ENCODE peak calls at places on chromosome 5, in five cellular contexts. S is PC-3, Z is Panc1, N is fibroblast of pulmonary artery, L is brain microvascular endothelial cell. U is an unnamed sample.

GRCh38 chr5:180696116-180696515 is 43.7 kb downstream of the OR2Y1 start:
- DNase-seq in S (no peak), Z (no peak), N (no peak), L (no peak), U (no peak)

GRCh38 chr5:82396871-82397514 is 118.8 kb upstream of the RPS23 start:
- DNase-seq in N (peak), S (peak), L (peak), Z (peak), U (peak)

GRCh38 chr5:150598046-150598445 is 42.4 kb upstream of the SYNPO start:
- DNase-seq in N (no peak), Z (no peak), S (no peak), L (no peak), U (no peak)

GRCh38 chr5:177609076-177610059 is 9.4 kb downstream of the B4GALT7 start:
- DNase-seq in Z (no peak), N (no peak), S (no peak), L (no peak), U (no peak)

GRCh38 chr5:17343675-17344074 is 126.2 kb downstream of the BASP1 start:
- DNase-seq in Z (peak), L (peak), S (peak), N (peak), U (peak)

GRCh38 chr5:67303356-67303755 is 106.8 kb upstream of the CD180 start:
- DNase-seq in Z (no peak), L (peak), S (no peak), N (peak), U (no peak)

GRCh38 chr5:135546912-135547311 is 11.1 kb upstream of the NEUROG1 start:
- DNase-seq in S (no peak), Z (no peak), L (no peak), N (no peak), U (no peak)

GRCh38 chr5:170896779-170897178 is 35.0 kb downstream of the RANBP17 start:
- DNase-seq in Z (no peak), S (peak), N (peak), L (peak), U (no peak)

GRCh38 chr5:57173026-57173317 is 887 bp upstream of the GPBP1 start:
- DNase-seq in S (no peak), L (no peak), Z (no peak), N (no peak), U (no peak)

GRCh38 chr5:3351581-3352442 is 243.8 kb upstream of the IRX1 start:
- DNase-seq in L (no peak), N (no peak), Z (no peak), S (no peak), U (no peak)

GRCh38 chr5:36734422-36734821 is 128.0 kb downstream of the SLC1A3 start:
- DNase-seq in L (peak), N (peak), S (peak), Z (no peak), U (no peak)
- H3K4me3 ChIP-seq in L (no peak), N (no peak), S (no peak), Z (no peak), U (no peak)

DNA sequence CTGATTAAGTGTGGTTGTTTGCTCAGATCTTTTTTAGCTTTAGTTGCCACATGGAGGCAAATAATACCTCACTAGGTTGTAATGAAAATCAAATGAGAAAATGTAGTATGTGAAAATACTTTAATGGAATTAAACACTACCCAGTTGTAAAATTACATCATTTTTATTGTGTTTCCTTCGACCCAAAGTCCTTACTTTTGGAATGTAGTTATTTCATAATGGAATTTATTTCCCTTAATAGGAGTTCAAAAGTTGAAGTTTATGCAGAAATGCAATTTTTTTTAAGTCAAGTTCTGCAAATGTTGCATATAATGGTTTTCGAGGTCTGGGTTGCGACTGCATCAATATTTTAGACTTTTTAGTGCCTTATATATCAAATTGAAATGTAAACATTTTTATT is 31.0 kb downstream of the TNPO1 start:
- DNase-seq in S (no peak), N (no peak), L (no peak), Z (no peak), U (no peak)
- H3K4me3 ChIP-seq in S (peak), N (peak), L (peak), Z (peak), U (peak)

GRCh38 chr5:64693636-64694035 is 3.3 kb downstream of the SHISAL2B start:
- DNase-seq in N (no peak), Z (no peak), L (no peak), S (peak), U (no peak)

GRCh38 chr5:64690104-64690416 is 243 bp upstream of the SHISAL2B start:
- DNase-seq in Z (no peak), N (no peak), L (no peak), S (no peak), U (no peak)

GRCh38 chr5:64690417-64691151 is at the start of gene SHISAL2B:
- DNase-seq in Z (no peak), L (no peak), N (peak), S (no peak), U (no peak)

GRCh38 chr5:64691333-64691732 is 1.0 kb downstream of the SHISAL2B start:
- DNase-seq in Z (no peak), S (no peak), L (no peak), N (no peak), U (no peak)

GRCh38 chr5:64688965-64689364 is 1.3 kb upstream of the SHISAL2B start:
- DNase-seq in Z (no peak), N (no peak), L (no peak), S (no peak), U (no peak)
- H3K4me3 ChIP-seq in Z (no peak), N (no peak), L (no peak), S (no peak), U (no peak)

DNA sequence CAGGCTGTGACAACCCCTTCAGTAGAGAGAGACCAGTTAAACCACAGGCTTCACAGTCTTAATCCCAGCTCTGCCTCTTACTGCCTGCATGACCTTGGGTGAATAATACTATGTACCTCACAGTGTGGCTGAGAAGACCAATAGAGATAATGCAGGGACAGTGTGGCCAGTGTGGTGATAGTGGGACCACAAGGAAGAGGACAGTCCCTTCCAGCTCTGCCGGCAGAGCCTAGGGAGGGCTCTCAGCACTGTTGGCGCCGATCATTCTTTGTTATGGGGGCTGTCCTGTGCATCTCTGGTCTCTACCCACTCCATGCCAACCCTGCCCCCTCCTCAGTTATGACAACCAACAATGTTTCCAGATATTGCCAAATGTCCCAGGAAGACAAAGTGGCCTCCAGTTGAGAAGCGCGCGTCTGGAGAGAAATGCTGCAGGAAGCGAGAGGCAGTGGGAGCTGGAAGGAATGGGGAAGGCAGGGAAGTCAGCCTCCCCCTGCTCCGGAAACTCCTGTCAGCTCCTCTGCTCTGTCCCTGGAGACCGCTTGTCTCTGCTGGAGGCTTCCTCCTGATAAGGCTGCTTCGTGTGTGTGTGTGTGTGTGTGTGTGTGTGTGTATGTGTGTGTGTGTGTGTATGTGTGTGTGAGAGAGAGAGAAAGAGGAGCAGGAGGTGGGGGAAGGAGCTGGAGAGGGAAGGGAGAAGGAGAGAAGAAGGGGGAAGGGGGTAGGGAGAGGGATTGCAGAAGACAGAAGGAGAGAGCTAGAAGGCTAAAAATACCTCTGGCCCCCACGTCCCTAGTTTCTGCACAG is 31.8 kb upstream of the FABP6 start:
- DNase-seq in Z (no peak), L (peak), N (peak), S (no peak), U (no peak)
- H3K4me3 ChIP-seq in Z (no peak), L (no peak), N (no peak), S (no peak), U (no peak)

GRCh38 chr5:62268239-62268638 is 37.8 kb upstream of the KIF2A start:
- DNase-seq in S (peak), Z (no peak), L (no peak), N (peak), U (no peak)

GRCh38 chr5:62268792-62269191 is 37.2 kb upstream of the KIF2A start:
- DNase-seq in L (no peak), N (no peak), Z (no peak), S (no peak), U (no peak)

GRCh38 chr5:62263401-62263800 is 42.6 kb upstream of the KIF2A start:
- DNase-seq in Z (no peak), S (no peak), N (no peak), L (no peak), U (no peak)

GRCh38 chr5:62266573-62266972 is 39.4 kb upstream of the KIF2A start:
- DNase-seq in L (no peak), S (no peak), N (no peak), Z (no peak), U (no peak)

GRCh38 chr5:62265648-62266112 is 40.3 kb upstream of the KIF2A start:
- DNase-seq in N (no peak), L (no peak), Z (no peak), S (no peak), U (no peak)
- H3K4me3 ChIP-seq in N (no peak), L (no peak), Z (no peak), S (no peak), U (no peak)

DNA sequence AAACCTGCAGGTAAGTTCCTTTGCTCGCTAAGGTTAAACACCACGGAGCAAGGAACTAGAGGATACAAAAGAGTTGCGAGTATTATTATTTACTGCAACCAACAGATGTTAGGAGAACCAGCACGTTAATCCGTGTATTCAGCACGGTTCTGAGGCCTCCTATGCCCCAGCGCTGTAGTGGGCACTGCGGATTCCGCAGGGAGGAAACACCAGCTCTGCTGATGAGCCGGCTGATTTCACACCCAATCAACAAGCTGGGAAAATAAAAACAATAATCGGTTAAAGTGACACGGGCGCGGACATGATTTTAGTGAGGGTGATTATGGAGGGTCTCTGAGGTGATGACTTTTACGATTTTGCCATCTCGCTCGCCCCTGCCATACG is 689 bp upstream of the PRELID2 start:
- DNase-seq in S (no peak), Z (no peak), L (no peak), N (no peak), U (no peak)
- H3K4me3 ChIP-seq in S (peak), Z (peak), L (peak), N (peak), U (peak)

U was measured in AG04450.